ENCODE peak calls at places on chromosome 7, in ten cellular contexts. J is astrocyte of the spinal cord, R is PC-3, S is natural killer cell, W is fibroblast of the aortic adventitia, D is neural progenitor cell, Y is lower leg skin, G is coronary artery, O is HepG2, N is DND-41. C is an unnamed sample.

GRCh38 chr7:117188949-117189348 is 133.9 kb downstream of the WNT2 start:
- DNase-seq in J (no peak), R (no peak), S (no peak), W (no peak), D (no peak), Y (no peak), G (no peak), O (no peak), N (no peak), C (no peak)

GRCh38 chr7:135321556-135321955 is 87.9 kb downstream of the STRA8 start:
- DNase-seq in J (peak), R (no peak), S (no peak), W (peak), D (no peak), Y (peak), G (no peak), O (no peak), N (no peak), C (no peak)

GRCh38 chr7:41238851-41239331 is 464.0 kb downstream of the INHBA start:
- DNase-seq in J (no peak), R (peak), S (no peak), W (peak), D (no peak), Y (no peak), G (no peak), O (no peak), N (no peak), C (no peak)

GRCh38 chr7:102875700-102876192 is 37.1 kb upstream of the LRRC17 start:
- DNase-seq in J (peak), R (peak), S (no peak), W (peak), D (no peak), Y (no peak), G (peak), O (peak), N (no peak), C (peak)

GRCh38 chr7:105594034-105594433 is 12.7 kb upstream of the EFCAB10 start:
- DNase-seq in J (no peak), R (peak), S (no peak), W (peak), D (no peak), Y (peak), G (peak), O (no peak), N (no peak), C (no peak)

GRCh38 chr7:2403718-2404648 is 572 bp downstream of the CHST12 start:
- DNase-seq in J (peak), R (peak), S (no peak), W (peak), D (peak), Y (no peak), G (no peak), O (no peak), N (peak), C (no peak)

GRCh38 chr7:2702594-2702957 is 14.6 kb downstream of the AMZ1 start:
- DNase-seq in J (no peak), R (no peak), S (no peak), W (no peak), D (no peak), Y (no peak), G (no peak), O (no peak), N (no peak), C (no peak)

GRCh38 chr7:1725199-1725701 is 55.2 kb downstream of the ELFN1 start:
- DNase-seq in J (peak), R (no peak), S (no peak), W (peak), D (peak), Y (no peak), G (no peak), O (no peak), N (peak), C (no peak)

GRCh38 chr7:83324596-83324995 is 161.9 kb upstream of the PCLO start:
- DNase-seq in J (no peak), R (no peak), S (no peak), W (no peak), D (no peak), Y (no peak), G (no peak), O (no peak), N (no peak), C (no peak)

GRCh38 chr7:84085147-84085546 is 109.4 kb downstream of the SEMA3A start:
- DNase-seq in J (peak), R (peak), S (no peak), W (peak), D (no peak), Y (no peak), G (no peak), O (peak), N (no peak), C (no peak)

GRCh38 chr7:47423196-47423595 is 158.7 kb downstream of the TNS3 start:
- DNase-seq in J (no peak), R (no peak), S (no peak), W (no peak), D (no peak), Y (peak), G (peak), O (no peak), N (no peak), C (no peak)

GRCh38 chr7:154640266-154640865 is 362.6 kb downstream of the PAXIP1 start:
- DNase-seq in J (no peak), R (no peak), S (no peak), W (no peak), D (peak), Y (no peak), G (no peak), O (peak), N (no peak), C (no peak)
- TF ChIP-seq CTCF in J (no peak), R (peak), S (no peak), W (no peak), D (peak), Y (no peak), G (no peak), O (peak), N (peak), C (no peak)

DNA sequence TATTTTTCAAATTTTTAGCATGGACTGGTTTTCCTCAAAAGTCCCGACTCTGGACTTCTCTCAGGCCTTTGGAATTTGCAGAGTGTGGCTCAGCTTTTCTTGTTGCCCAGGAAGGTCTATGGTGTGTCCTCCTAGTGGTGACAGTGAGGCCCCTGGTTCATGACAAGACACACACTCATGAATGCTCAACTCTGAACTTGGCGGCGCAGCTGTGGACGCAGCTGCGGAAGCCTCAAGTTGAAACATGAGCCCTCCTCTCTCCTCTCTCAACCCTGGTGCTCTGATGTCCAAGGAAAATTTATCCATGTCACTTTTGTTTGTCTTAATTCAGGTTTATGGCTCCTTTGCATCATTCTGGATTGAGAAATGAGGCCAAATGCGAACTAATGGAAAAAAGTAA is 183.9 kb downstream of the HECW1 start:
- DNase-seq in J (no peak), R (no peak), S (no peak), W (no peak), D (no peak), Y (no peak), G (no peak), O (peak), N (no peak), C (no peak)
- TF ChIP-seq CTCF in J (peak), R (no peak), S (no peak), W (no peak), D (peak), Y (no peak), G (no peak), O (no peak), N (peak), C (no peak)

GRCh38 chr7:6576024-6576866 is 1.0 kb upstream of the ZDHHC4 start:
- DNase-seq in J (no peak), R (peak), S (no peak), W (no peak), D (no peak), Y (no peak), G (no peak), O (no peak), N (peak), C (no peak)
- TF ChIP-seq CTCF in J (no peak), R (no peak), S (no peak), W (no peak), D (no peak), Y (no peak), G (no peak), O (peak), N (no peak), C (no peak)

GRCh38 chr7:133199831-133200230 is 53.0 kb upstream of the EXOC4 start:
- DNase-seq in J (no peak), R (no peak), S (no peak), W (no peak), D (no peak), Y (no peak), G (no peak), O (no peak), N (no peak), C (no peak)
- TF ChIP-seq CTCF in J (no peak), R (no peak), S (no peak), W (no peak), D (no peak), Y (no peak), G (no peak), O (no peak), N (no peak), C (no peak)

GRCh38 chr7:99997545-99998137 is 17.8 kb upstream of the ZKSCAN1 start:
- DNase-seq in J (peak), R (no peak), S (peak), W (peak), D (peak), Y (peak), G (no peak), O (peak), N (peak), C (no peak)
- TF ChIP-seq CTCF in J (peak), R (no peak), S (peak), W (peak), D (no peak), Y (peak), G (no peak), O (peak), N (peak), C (peak)

GRCh38 chr7:30977896-30978564 is 14.3 kb downstream of the GHRHR start:
- DNase-seq in J (no peak), R (peak), S (no peak), W (peak), D (peak), Y (peak), G (peak), O (peak), N (peak), C (no peak)
- TF ChIP-seq CTCF in J (peak), R (peak), S (no peak), W (peak), D (peak), Y (no peak), G (no peak), O (peak), N (peak), C (peak)

GRCh38 chr7:28409716-28410627 is 2.3 kb upstream of the CREB5 start:
- DNase-seq in J (peak), R (peak), S (no peak), W (peak), D (peak), Y (peak), G (peak), O (no peak), N (no peak), C (no peak)
- TF ChIP-seq CTCF in J (no peak), R (no peak), S (no peak), W (no peak), D (no peak), Y (no peak), G (no peak), O (no peak), N (no peak), C (no peak)

GRCh38 chr7:24898691-24899090 is 81.3 kb downstream of the OSBPL3 start:
- DNase-seq in J (peak), R (peak), S (no peak), W (no peak), D (no peak), Y (no peak), G (no peak), O (no peak), N (no peak), C (no peak)

GRCh38 chr7:24899905-24900304 is 80.1 kb downstream of the OSBPL3 start:
- DNase-seq in J (no peak), R (no peak), S (no peak), W (no peak), D (no peak), Y (no peak), G (no peak), O (no peak), N (no peak), C (no peak)

GRCh38 chr7:24891173-24891787 is 88.7 kb downstream of the OSBPL3 start:
- DNase-seq in J (no peak), R (no peak), S (no peak), W (no peak), D (no peak), Y (no peak), G (no peak), O (no peak), N (no peak), C (no peak)

GRCh38 chr7:24894670-24895221 is 85.2 kb downstream of the OSBPL3 start:
- DNase-seq in J (no peak), R (peak), S (no peak), W (peak), D (peak), Y (no peak), G (no peak), O (no peak), N (no peak), C (no peak)

DNA sequence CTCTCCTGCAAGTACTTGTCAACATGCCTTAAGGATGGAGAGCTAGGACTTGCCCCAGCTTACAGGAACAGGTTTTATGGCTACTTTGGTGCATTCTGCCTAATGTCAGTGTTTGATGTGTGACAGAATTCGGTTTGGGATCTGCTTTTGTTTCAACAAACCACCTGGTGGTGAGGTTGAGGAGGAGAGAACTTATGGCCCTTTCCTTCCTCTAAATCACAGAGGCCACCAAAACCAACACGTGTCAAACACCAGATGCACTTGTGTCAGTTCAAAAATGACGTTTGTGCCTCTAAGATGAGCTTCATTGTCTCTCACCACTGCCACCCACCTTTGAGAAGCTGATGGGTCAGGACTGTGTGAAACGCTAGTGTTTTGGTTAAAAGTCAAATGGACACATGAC is 83.9 kb downstream of the OSBPL3 start:
- DNase-seq in J (no peak), R (no peak), S (no peak), W (no peak), D (no peak), Y (no peak), G (no peak), O (no peak), N (peak), C (no peak)
- TF ChIP-seq CTCF in J (no peak), R (no peak), S (no peak), W (peak), D (no peak), Y (no peak), G (no peak), O (no peak), N (no peak), C (no peak)

GRCh38 chr7:139915864-139916716 is 87.0 kb downstream of the TBXAS1 start:
- DNase-seq in J (peak), R (peak), S (peak), W (peak), D (no peak), Y (peak), G (no peak), O (no peak), N (peak), C (peak)

GRCh38 chr7:139915301-139915863 is 86.3 kb downstream of the TBXAS1 start:
- DNase-seq in J (peak), R (peak), S (no peak), W (no peak), D (no peak), Y (peak), G (no peak), O (no peak), N (no peak), C (no peak)

GRCh38 chr7:139913555-139914135 is 84.6 kb downstream of the TBXAS1 start:
- DNase-seq in J (no peak), R (no peak), S (no peak), W (no peak), D (no peak), Y (no peak), G (no peak), O (no peak), N (no peak), C (no peak)

GRCh38 chr7:139914306-139914747 is 85.3 kb downstream of the TBXAS1 start:
- DNase-seq in J (peak), R (peak), S (no peak), W (peak), D (no peak), Y (no peak), G (no peak), O (no peak), N (no peak), C (no peak)

DNA sequence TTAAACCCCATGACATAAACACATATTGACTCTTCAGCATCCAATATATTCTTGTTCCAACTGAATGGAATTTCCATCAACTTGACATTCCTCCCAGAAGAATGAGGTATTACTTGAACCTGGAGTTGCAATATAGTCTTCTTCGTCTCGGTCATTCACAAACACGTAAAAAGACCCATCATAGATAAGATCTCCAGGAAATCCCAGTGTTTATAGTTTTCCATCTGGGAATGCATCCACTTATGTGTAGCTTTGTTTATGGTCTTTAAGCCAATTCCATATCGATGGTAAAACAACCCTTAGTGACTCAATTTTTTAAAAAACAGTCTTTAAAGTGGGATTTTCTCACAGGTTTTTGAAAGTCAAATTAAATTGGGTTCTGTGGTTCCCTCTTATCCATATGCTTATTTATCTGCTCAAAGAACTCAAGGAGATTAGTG is 85.8 kb downstream of the TBXAS1 start:
- DNase-seq in J (no peak), R (peak), S (no peak), W (no peak), D (no peak), Y (no peak), G (no peak), O (no peak), N (no peak), C (no peak)
- TF ChIP-seq CTCF in J (no peak), R (no peak), S (no peak), W (no peak), D (no peak), Y (no peak), G (no peak), O (no peak), N (no peak), C (no peak)

GRCh38 chr7:155543011-155543881 is 3.1 kb downstream of the CNPY1 start:
- DNase-seq in J (no peak), R (no peak), S (no peak), W (no peak), D (no peak), Y (no peak), G (no peak), O (peak), N (no peak), C (no peak)

GRCh38 chr7:155543926-155544325 is 2.4 kb downstream of the CNPY1 start:
- DNase-seq in J (no peak), R (no peak), S (no peak), W (no peak), D (no peak), Y (no peak), G (no peak), O (no peak), N (no peak), C (no peak)

GRCh38 chr7:155540553-155540952 is 5.8 kb downstream of the CNPY1 start:
- DNase-seq in J (no peak), R (no peak), S (no peak), W (no peak), D (no peak), Y (no peak), G (no peak), O (no peak), N (no peak), C (no peak)

GRCh38 chr7:155544485-155544884 is 1.9 kb downstream of the CNPY1 start:
- DNase-seq in J (no peak), R (no peak), S (no peak), W (no peak), D (no peak), Y (no peak), G (no peak), O (no peak), N (no peak), C (no peak)

DNA sequence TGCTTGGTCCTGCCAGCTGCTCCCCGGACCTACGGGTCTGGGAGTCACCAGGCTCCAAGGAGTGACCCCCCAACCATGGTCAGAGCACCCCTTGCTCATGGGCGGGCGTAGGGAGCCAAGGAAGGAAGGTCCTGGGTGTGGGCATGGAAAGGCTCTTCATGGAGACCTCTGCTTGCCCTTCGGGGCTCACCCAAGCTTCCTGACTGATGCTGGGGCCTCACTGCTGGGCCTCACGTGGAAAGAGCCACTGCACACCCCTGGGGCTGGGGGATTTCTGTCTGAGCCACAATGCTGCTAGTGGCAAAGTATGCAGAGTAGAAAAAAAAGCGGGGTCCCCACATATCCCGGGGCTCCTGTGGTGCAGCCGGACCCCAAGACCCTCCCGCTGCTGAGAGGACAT is 4.1 kb downstream of the CNPY1 start:
- DNase-seq in J (no peak), R (no peak), S (no peak), W (no peak), D (no peak), Y (no peak), G (no peak), O (no peak), N (no peak), C (no peak)
- TF ChIP-seq CTCF in J (no peak), R (no peak), S (no peak), W (no peak), D (no peak), Y (no peak), G (no peak), O (no peak), N (no peak), C (no peak)

C was measured in ascending aorta.